ENCODE peak calls at places on chromosomes 7 and 10, in five cellular contexts. B is ovary; K is CD8-positive, alpha-beta T cell; V is lower lobe of right lung; T is neural progenitor cell. H is an unnamed sample. For H3K4me1 and H3K36me3, the result is how much of the 10 kb centered on the place peaks cover.

GRCh38 chr7:43649755-43650274 is 66.9 kb downstream of the STK17A start:
- DNase-seq in V (no peak), K (peak), B (no peak), T (no peak), H (no peak)

GRCh38 chr7:134941185-134941900 is 45.0 kb upstream of the AGBL3 start:
- DNase-seq in B (no peak), V (no peak), K (no peak), T (peak), H (no peak)

GRCh38 chr7:85630904-85631582 is 444.2 kb upstream of the SEMA3D start:
- DNase-seq in V (no peak), T (peak), K (no peak), B (no peak), H (no peak)

GRCh38 chr7:48708635-48709034 is 215.7 kb upstream of the CDC14C start:
- DNase-seq in K (no peak), V (no peak), T (peak), B (no peak), H (no peak)

GRCh38 chr10:13659887-13660544 is 73.3 kb downstream of the PRPF18 start:
- DNase-seq in K (peak), T (peak), B (peak), V (peak), H (peak)

GRCh38 chr7:81449105-81449504 is 320.7 kb downstream of the HGF start:
- DNase-seq in V (no peak), T (no peak), B (no peak), K (no peak), H (no peak)

GRCh38 chr10:18615618-18616017 is 35.8 kb downstream of the NSUN6 start:
- DNase-seq in T (no peak), K (no peak), B (no peak), V (no peak), H (no peak)

GRCh38 chr7:129502708-129503685 is 666 bp downstream of the SMKR1 start:
- DNase-seq in K (no peak), T (peak), B (no peak), V (no peak), H (no peak)

GRCh38 chr7:100152937-100153666 is 4.4 kb downstream of the LAMTOR4 start:
- DNase-seq in K (no peak), T (no peak), V (no peak), B (no peak), H (no peak)

GRCh38 chr10:23172429-23172828 is 19.7 kb upstream of the PTF1A start:
- DNase-seq in K (no peak), B (no peak), V (no peak), T (no peak), H (no peak)

GRCh38 chr10:34815174-34816066 is at the start of gene PARD3:
- DNase-seq in K (no peak), T (peak), V (peak), B (peak), H (peak)

GRCh38 chr10:34816067-34817002 is 1.2 kb upstream of the PARD3 start:
- DNase-seq in V (no peak), B (peak), T (peak), K (no peak), H (no peak)

GRCh38 chr10:34812771-34813170 is 2.3 kb downstream of the PARD3 start:
- DNase-seq in B (no peak), K (no peak), V (no peak), T (no peak), H (no peak)

GRCh38 chr10:34813626-34814227 is 1.4 kb downstream of the PARD3 start:
- DNase-seq in T (no peak), K (no peak), B (no peak), V (no peak), H (peak)

GRCh38 chr10:34814228-34815173 is 595 bp downstream of the PARD3 start:
- DNase-seq in B (peak), T (peak), K (no peak), V (no peak), H (peak)
- H3K4me1 ChIP-seq in B (under half), T (under half), K (under half), V (under half), H (under half)

GRCh38 chr7:103114576-103115008 is 34.3 kb downstream of the NAPEPLD start:
- DNase-seq in B (no peak), T (no peak), V (no peak), K (no peak), H (no peak)

GRCh38 chr7:103117465-103117864 is 31.4 kb downstream of the NAPEPLD start:
- DNase-seq in T (no peak), B (no peak), K (no peak), V (no peak), H (no peak)

GRCh38 chr7:103116511-103116910 is 32.4 kb downstream of the NAPEPLD start:
- DNase-seq in T (no peak), V (no peak), B (no peak), K (no peak), H (no peak)

GRCh38 chr7:103119791-103120291 is 29.1 kb downstream of the NAPEPLD start:
- DNase-seq in T (peak), V (no peak), B (no peak), K (no peak), H (no peak)

GRCh38 chr7:103117016-103117415 is 31.9 kb downstream of the NAPEPLD start:
- DNase-seq in B (no peak), V (no peak), T (no peak), K (no peak), H (no peak)
- H3K27ac ChIP-seq in B (no peak), V (no peak), T (no peak), K (no peak), H (no peak)

GRCh38 chr10:112166800-112167199 is 16.8 kb downstream of the GPAM start:
- DNase-seq in T (no peak), K (no peak), B (no peak), V (no peak), H (no peak)

GRCh38 chr10:112161757-112162518 is 21.6 kb downstream of the GPAM start:
- DNase-seq in T (no peak), B (no peak), K (no peak), V (no peak), H (no peak)

GRCh38 chr10:112159469-112159868 is 24.1 kb downstream of the GPAM start:
- DNase-seq in K (no peak), B (no peak), V (no peak), T (no peak), H (no peak)

GRCh38 chr10:112160834-112161233 is 22.7 kb downstream of the GPAM start:
- DNase-seq in T (no peak), V (no peak), K (no peak), B (no peak), H (no peak)
- H3K36me3 ChIP-seq in T (under half), V (half or more), K (under half), B (under half), H (under half)

GRCh38 chr7:30027065-30027456 is 559 bp upstream of the FKBP14 start:
- DNase-seq in V (no peak), T (no peak), B (no peak), K (peak), H (no peak)
- H3K4me1 ChIP-seq in V (under half), T (under half), B (under half), K (under half), H (under half)

DNA sequence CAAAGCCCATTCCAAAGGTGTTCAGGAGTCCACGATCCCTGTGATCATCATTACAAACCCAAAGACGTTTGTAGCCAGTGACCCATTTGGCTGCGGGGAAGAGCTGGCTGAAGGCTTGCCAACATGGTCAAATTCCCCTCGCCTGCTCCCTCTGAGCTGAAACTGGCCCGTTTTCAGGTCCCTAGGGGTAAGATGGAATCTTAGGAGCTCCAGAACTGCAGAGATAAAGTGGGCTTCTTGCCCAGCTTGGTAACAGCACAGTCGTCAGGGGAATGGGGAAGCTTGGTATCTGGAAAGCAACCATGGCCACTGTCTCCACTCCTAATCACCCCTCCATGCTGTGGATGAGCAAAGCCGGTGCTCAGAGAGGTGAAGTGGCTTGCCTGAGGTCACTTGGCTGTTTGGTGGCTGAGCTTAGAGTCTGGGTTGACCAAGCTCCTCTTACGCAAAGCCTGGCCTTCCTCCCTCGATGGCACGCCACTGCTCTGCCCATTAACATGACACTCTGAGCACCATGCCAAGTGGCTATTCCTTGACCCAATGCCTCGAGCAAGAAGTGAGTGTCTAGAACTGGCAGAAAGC is 155.5 kb downstream of the NEURL1 start:
- DNase-seq in T (no peak), V (peak), B (peak), K (no peak), H (no peak)
- H3K27ac ChIP-seq in T (no peak), V (peak), B (peak), K (no peak), H (peak)

GRCh38 chr10:127429601-127430312 is 119.4 kb upstream of the NPS start:
- DNase-seq in V (no peak), T (no peak), K (no peak), B (no peak), H (no peak)
- H3K36me3 ChIP-seq in V (under half), T (under half), K (under half), B (under half), H (under half)

GRCh38 chr7:116807011-116807560 is 55.3 kb upstream of the CAPZA2 start:
- DNase-seq in K (no peak), V (no peak), T (no peak), B (no peak), H (no peak)

GRCh38 chr7:116804459-116804858 is 57.9 kb upstream of the CAPZA2 start:
- DNase-seq in K (no peak), B (no peak), T (no peak), V (no peak), H (no peak)

GRCh38 chr7:116806046-116806944 is 56.1 kb upstream of the CAPZA2 start:
- DNase-seq in K (no peak), B (no peak), T (no peak), V (no peak), H (no peak)

GRCh38 chr7:116802784-116803183 is 59.6 kb upstream of the CAPZA2 start:
- DNase-seq in B (no peak), K (no peak), T (peak), V (no peak), H (peak)

GRCh38 chr7:116805100-116805544 is 57.3 kb upstream of the CAPZA2 start:
- DNase-seq in V (no peak), B (no peak), K (no peak), T (no peak), H (peak)
- H3K4me1 ChIP-seq in V (under half), B (under half), K (under half), T (under half), H (under half)

GRCh38 chr10:123519861-123520260 is 146.3 kb upstream of the GPR26 start:
- DNase-seq in B (no peak), K (no peak), T (no peak), V (no peak), H (no peak)

GRCh38 chr10:123517901-123518300 is 148.3 kb upstream of the GPR26 start:
- DNase-seq in B (no peak), K (no peak), T (no peak), V (no peak), H (no peak)

GRCh38 chr10:123521076-123521475 is 145.1 kb upstream of the GPR26 start:
- DNase-seq in V (no peak), K (no peak), T (no peak), B (no peak), H (no peak)

GRCh38 chr10:123517376-123517775 is 148.8 kb upstream of the GPR26 start:
- DNase-seq in V (no peak), T (no peak), B (no peak), K (no peak), H (no peak)

DNA sequence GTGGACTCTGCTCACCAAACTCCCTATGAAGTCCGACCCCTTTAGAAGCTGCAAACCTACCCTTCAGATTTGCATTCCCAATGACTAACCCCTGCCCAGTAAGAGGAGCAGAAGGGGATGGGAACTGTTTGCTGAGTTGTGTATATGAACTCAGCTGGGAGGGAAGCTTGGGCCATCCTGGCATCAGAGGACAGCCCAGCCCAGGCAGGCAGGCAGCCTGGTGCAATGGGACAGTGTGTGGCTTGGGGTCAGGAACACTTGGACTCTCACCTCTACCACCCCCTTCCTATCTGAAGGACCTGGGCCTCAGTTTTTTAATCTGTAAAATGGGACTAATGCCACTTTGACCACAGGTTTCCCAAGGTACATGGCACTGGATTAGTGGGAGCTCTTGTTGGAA is 147.4 kb upstream of the GPR26 start:
- DNase-seq in B (no peak), T (no peak), K (no peak), V (no peak), H (no peak)
- H3K27ac ChIP-seq in B (no peak), T (no peak), K (no peak), V (no peak), H (no peak)

GRCh38 chr10:102731222-102731800 is 12.4 kb upstream of the WBP1L start:
- DNase-seq in T (no peak), K (no peak), B (no peak), V (no peak), H (no peak)
- H3K36me3 ChIP-seq in T (under half), K (under half), B (under half), V (under half), H (under half)

GRCh38 chr7:151078233-151079040 is 2.2 kb downstream of the FASTK start:
- DNase-seq in T (peak), V (no peak), B (peak), K (no peak), H (no peak)
- H3K4me1 ChIP-seq in T (under half), V (under half), B (under half), K (under half), H (half or more)